ENCODE peak calls at places on chromosomes 5 and 9, in four cellular contexts. One of them, this sample, is unnamed.

GRCh38 chr9:109793196-109793595 is 13.2 kb downstream of the PALM2AKAP2 start:
- DNase-seq in GM12891: no peak
- DNase-seq in GM12878: no peak
- DNase-seq in K562: no peak
- DNase-seq in this sample: no peak

GRCh38 chr9:38311382-38312270 is 80.9 kb upstream of the ALDH1B1 start:
- DNase-seq in GM12891: no peak
- DNase-seq in GM12878: no peak
- DNase-seq in K562: no peak
- DNase-seq in this sample: no peak

GRCh38 chr5:72234265-72234700 is 85.8 kb downstream of the MRPS27 start:
- DNase-seq in GM12891: peak; percentile 11
- DNase-seq in GM12878: peak; percentile 52
- DNase-seq in K562: peak; percentile 71
- DNase-seq in this sample: peak; percentile 16

GRCh38 chr5:150514708-150515211 is 6.8 kb downstream of the NDST1 start:
- DNase-seq in GM12891: no peak
- DNase-seq in GM12878: no peak
- DNase-seq in K562: no peak
- DNase-seq in this sample: no peak

GRCh38 chr9:107283621-107284616 is 840 bp downstream of the RAD23B start:
- DNase-seq in GM12891: peak; percentile 21
- DNase-seq in GM12878: peak; percentile 51
- DNase-seq in K562: peak; percentile 59
- DNase-seq in this sample: no peak

GRCh38 chr5:17455937-17456336 is 42.1 kb upstream of the TAF11L2 start:
- DNase-seq in GM12891: no peak
- DNase-seq in GM12878: no peak
- DNase-seq in K562: no peak
- DNase-seq in this sample: peak; percentile 27

GRCh38 chr5:35803221-35803651 is 53.5 kb upstream of the IL7R start:
- DNase-seq in GM12891: no peak
- DNase-seq in GM12878: no peak
- DNase-seq in K562: no peak
- DNase-seq in this sample: no peak

GRCh38 chr5:81428866-81429265 is 34.9 kb upstream of the ACOT12 start:
- DNase-seq in GM12891: no peak
- DNase-seq in GM12878: no peak
- DNase-seq in K562: peak; percentile 16
- DNase-seq in this sample: no peak

GRCh38 chr5:141878186-141878770 is at the start of gene PCDH1:
- DNase-seq in GM12891: no peak
- DNase-seq in GM12878: no peak
- DNase-seq in K562: peak; percentile 83
- DNase-seq in this sample: no peak

GRCh38 chr9:35652829-35653209 is 2.1 kb upstream of the SIT1 start:
- DNase-seq in GM12891: no peak
- DNase-seq in GM12878: no peak
- DNase-seq in K562: no peak
- DNase-seq in this sample: no peak

GRCh38 chr5:72035831-72036230 is 71.4 kb upstream of the MAP1B start:
- DNase-seq in GM12891: no peak
- DNase-seq in GM12878: no peak
- DNase-seq in K562: no peak
- DNase-seq in this sample: no peak

GRCh38 chr5:74063821-74064598 is 438.0 kb downstream of the ARHGEF28 start:
- DNase-seq in GM12891: no peak
- DNase-seq in GM12878: no peak
- DNase-seq in K562: no peak
- DNase-seq in this sample: no peak

GRCh38 chr5:114223866-114224265 is 138.0 kb upstream of the KCNN2 start:
- DNase-seq in GM12891: no peak
- DNase-seq in GM12878: no peak
- DNase-seq in K562: no peak
- DNase-seq in this sample: peak; percentile 5

GRCh38 chr5:56075361-56075760 is 80.6 kb upstream of the IL6ST start:
- DNase-seq in GM12891: no peak
- DNase-seq in GM12878: no peak
- DNase-seq in K562: no peak
- DNase-seq in this sample: no peak

GRCh38 chr5:55303238-55303690 is 4.2 kb downstream of the DHX29 start:
- DNase-seq in GM12891: no peak
- DNase-seq in GM12878: no peak
- DNase-seq in K562: no peak
- DNase-seq in this sample: peak; percentile 29

GRCh38 chr5:154603978-154604679 is 126.1 kb upstream of the HAND1 start:
- DNase-seq in GM12891: no peak
- DNase-seq in GM12878: no peak
- DNase-seq in K562: no peak
- DNase-seq in this sample: no peak

GRCh38 chr5:110590187-110590586 is 136.3 kb downstream of the TMEM232 start:
- DNase-seq in GM12891: no peak
- DNase-seq in GM12878: no peak
- DNase-seq in K562: no peak
- DNase-seq in this sample: no peak

GRCh38 chr9:108543251-108543768 is 312.5 kb downstream of the ACTL7B start:
- DNase-seq in GM12891: no peak
- DNase-seq in GM12878: no peak
- DNase-seq in K562: no peak
- DNase-seq in this sample: no peak

GRCh38 chr5:172412724-172413260 is 41.5 kb downstream of the SH3PXD2B start:
- DNase-seq in GM12891: no peak
- DNase-seq in GM12878: peak; percentile 16
- DNase-seq in K562: no peak
- DNase-seq in this sample: peak; percentile 77

GRCh38 chr5:62260510-62260909 is 45.5 kb upstream of the KIF2A start:
- DNase-seq in GM12891: no peak
- DNase-seq in GM12878: no peak
- DNase-seq in K562: no peak
- DNase-seq in this sample: no peak

GRCh38 chr5:143217065-143217803 is 186.3 kb downstream of the NR3C1 start:
- DNase-seq in GM12891: no peak
- DNase-seq in GM12878: no peak
- DNase-seq in K562: no peak
- DNase-seq in this sample: peak; percentile 58

GRCh38 chr5:75522025-75522424 is 10.3 kb downstream of the POLK start:
- DNase-seq in GM12891: no peak
- DNase-seq in GM12878: no peak
- DNase-seq in K562: no peak
- DNase-seq in this sample: no peak

GRCh38 chr5:33890633-33891032 is 1.2 kb downstream of the ADAMTS12 start:
- DNase-seq in GM12891: peak; percentile 23
- DNase-seq in GM12878: no peak
- DNase-seq in K562: no peak
- DNase-seq in this sample: no peak

GRCh38 chr5:171868236-171868635 is 82.6 kb downstream of the SMIM23 start:
- DNase-seq in GM12891: no peak
- DNase-seq in GM12878: no peak
- DNase-seq in K562: no peak
- DNase-seq in this sample: no peak

GRCh38 chr5:80216753-80217596 is 38.9 kb downstream of the SERINC5 start:
- DNase-seq in GM12891: no peak
- DNase-seq in GM12878: no peak
- DNase-seq in K562: no peak
- DNase-seq in this sample: no peak

GRCh38 chr5:160767062-160767461 is 84.9 kb downstream of the ATP10B start:
- DNase-seq in GM12891: no peak
- DNase-seq in GM12878: no peak
- DNase-seq in K562: no peak
- DNase-seq in this sample: no peak

GRCh38 chr5:128498844-128499455 is 39.1 kb downstream of the FBN2 start:
- DNase-seq in GM12891: no peak
- DNase-seq in GM12878: no peak
- DNase-seq in K562: no peak
- DNase-seq in this sample: peak; percentile 13

DNA sequence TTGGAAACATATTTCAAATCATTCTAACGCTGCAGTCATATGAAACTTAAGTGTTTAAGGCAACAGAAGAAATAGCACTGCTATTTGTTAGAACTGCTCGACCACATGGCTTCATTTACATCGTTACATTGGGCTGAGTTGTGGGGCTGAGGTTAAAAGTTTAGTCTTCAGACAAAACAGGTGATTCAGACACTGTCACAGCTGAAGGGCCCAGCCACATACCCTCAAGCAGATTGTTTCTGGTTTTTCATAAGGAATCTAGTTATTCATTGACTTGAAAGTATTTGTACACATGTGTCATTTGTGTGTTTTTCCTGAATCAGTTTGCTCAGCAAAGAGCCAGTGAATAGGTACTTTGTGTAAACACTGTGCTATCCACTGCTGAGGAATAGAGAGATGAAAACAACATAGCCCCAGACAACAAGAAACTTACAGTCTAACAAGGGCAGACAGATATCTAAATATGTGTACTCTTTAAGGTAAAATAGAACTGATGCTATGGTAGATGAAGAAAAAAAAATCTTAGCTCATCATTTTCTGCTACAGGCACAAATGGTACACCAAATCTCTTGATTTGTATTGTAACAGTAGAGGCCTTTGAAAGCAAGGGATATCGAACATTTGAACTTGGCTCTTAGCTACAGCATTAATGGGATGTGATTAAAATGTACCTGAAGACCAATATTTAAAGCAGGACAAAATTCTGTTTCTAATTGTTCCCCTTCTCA is 357.6 kb upstream of the RPS23 start:
- DNase-seq in GM12891: no peak
- DNase-seq in GM12878: no peak
- DNase-seq in K562: no peak
- DNase-seq in this sample: no peak
- TF ChIP-seq SPI1 in GM12891: no peak
- TF ChIP-seq SPI1 in GM12878: no peak
- TF ChIP-seq SPI1 in K562: no peak
- TF ChIP-seq SPI1 in this sample: no peak

GRCh38 chr9:134324359-134325095 is 1.7 kb upstream of the RXRA start:
- DNase-seq in GM12891: no peak
- DNase-seq in GM12878: no peak
- DNase-seq in K562: no peak
- DNase-seq in this sample: peak; percentile 69
- TF ChIP-seq SPI1 in GM12891: no peak
- TF ChIP-seq SPI1 in GM12878: no peak
- TF ChIP-seq SPI1 in K562: peak; percentile 9
- TF ChIP-seq SPI1 in this sample: peak; percentile 83

DNA sequence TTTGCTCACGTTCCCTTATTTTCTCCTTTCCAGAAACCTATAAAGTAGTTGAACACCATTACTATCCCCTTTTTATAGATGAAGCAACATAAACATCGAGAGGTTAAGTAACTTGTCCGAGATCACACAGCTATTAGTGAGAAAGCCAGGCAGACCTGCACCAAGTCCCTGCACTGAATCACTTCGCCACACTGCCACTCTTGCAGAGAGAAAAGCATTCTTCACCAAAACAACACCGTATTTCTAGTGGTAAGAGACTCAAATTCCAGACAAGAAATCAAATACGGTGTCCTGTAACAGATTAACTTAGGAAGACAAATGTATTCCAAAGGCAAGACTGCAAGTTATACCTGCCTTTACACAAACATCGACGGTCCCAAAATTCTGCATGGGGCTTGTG is 82.0 kb upstream of the DMRT1 start:
- DNase-seq in GM12891: no peak
- DNase-seq in GM12878: no peak
- DNase-seq in K562: no peak
- DNase-seq in this sample: no peak
- TF ChIP-seq SPI1 in GM12891: no peak
- TF ChIP-seq SPI1 in GM12878: no peak
- TF ChIP-seq SPI1 in K562: no peak
- TF ChIP-seq SPI1 in this sample: no peak

GRCh38 chr5:157563373-157564148 is 12.0 kb downstream of the ADAM19 start:
- DNase-seq in GM12891: no peak
- DNase-seq in GM12878: no peak
- DNase-seq in K562: no peak
- DNase-seq in this sample: no peak

GRCh38 chr5:157561105-157561504 is 14.5 kb downstream of the ADAM19 start:
- DNase-seq in GM12891: no peak
- DNase-seq in GM12878: no peak
- DNase-seq in K562: no peak
- DNase-seq in this sample: no peak

GRCh38 chr5:157562111-157562581 is 13.4 kb downstream of the ADAM19 start:
- DNase-seq in GM12891: no peak
- DNase-seq in GM12878: no peak
- DNase-seq in K562: no peak
- DNase-seq in this sample: no peak

GRCh38 chr5:157566902-157567489 is 8.6 kb downstream of the ADAM19 start:
- DNase-seq in GM12891: no peak
- DNase-seq in GM12878: no peak
- DNase-seq in K562: no peak
- DNase-seq in this sample: peak; percentile 51

GRCh38 chr5:157564149-157564711 is 11.3 kb downstream of the ADAM19 start:
- DNase-seq in GM12891: no peak
- DNase-seq in GM12878: no peak
- DNase-seq in K562: no peak
- DNase-seq in this sample: no peak
- TF ChIP-seq SPI1 in GM12891: no peak
- TF ChIP-seq SPI1 in GM12878: no peak
- TF ChIP-seq SPI1 in K562: no peak
- TF ChIP-seq SPI1 in this sample: no peak

DNA sequence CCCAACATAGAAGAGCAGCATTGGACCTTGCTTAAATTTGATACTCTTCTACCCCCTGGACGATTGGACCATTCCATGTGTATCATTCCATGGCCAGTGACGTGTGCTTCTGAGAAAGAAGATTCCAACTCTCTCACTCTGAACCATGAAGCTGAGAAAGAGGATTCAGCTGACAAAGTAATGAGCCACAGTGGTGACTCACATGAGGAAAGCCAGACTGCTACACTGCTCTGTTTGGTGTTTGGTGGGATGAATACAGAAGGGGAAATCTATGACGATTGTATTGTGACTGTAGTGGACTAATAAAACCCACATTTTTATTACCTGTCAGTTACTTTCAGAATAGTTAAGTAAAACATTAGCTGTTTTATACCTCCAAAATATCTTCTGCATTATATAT is 7.5 kb downstream of the HSPA5 start:
- DNase-seq in GM12891: no peak
- DNase-seq in GM12878: no peak
- DNase-seq in K562: no peak
- DNase-seq in this sample: no peak
- TF ChIP-seq SPI1 in GM12891: no peak
- TF ChIP-seq SPI1 in GM12878: no peak
- TF ChIP-seq SPI1 in K562: no peak
- TF ChIP-seq SPI1 in this sample: no peak

GRCh38 chr9:79902937-79903600 is 331.3 kb downstream of the TLE4 start:
- DNase-seq in GM12891: no peak
- DNase-seq in GM12878: no peak
- DNase-seq in K562: no peak
- DNase-seq in this sample: no peak
- TF ChIP-seq SPI1 in GM12891: no peak
- TF ChIP-seq SPI1 in GM12878: no peak
- TF ChIP-seq SPI1 in K562: no peak
- TF ChIP-seq SPI1 in this sample: no peak

GRCh38 chr9:4982720-4983482 is 2.2 kb upstream of the JAK2 start:
- DNase-seq in GM12891: no peak
- DNase-seq in GM12878: no peak
- DNase-seq in K562: no peak
- DNase-seq in this sample: no peak
- TF ChIP-seq SPI1 in GM12891: peak; percentile 2
- TF ChIP-seq SPI1 in GM12878: no peak
- TF ChIP-seq SPI1 in K562: no peak
- TF ChIP-seq SPI1 in this sample: no peak

This sample was measured in HL-60.